ENCODE peak calls at places on chromosome 3, in four cellular contexts. N, A, P and B are unnamed samples.

GRCh38 chr3:129723558-129724324 is 117.3 kb upstream of the PLXND1 start:
- DNase-seq in P (peak; percentile 74), N (peak; percentile 83), A (peak; percentile 95), B (peak; percentile 56)

GRCh38 chr3:121436641-121437040 is 109.1 kb downstream of the POLQ start:
- DNase-seq in N (no peak), P (no peak), A (no peak), B (no peak)

GRCh38 chr3:130759692-130760338 is 13.2 kb upstream of the PIK3R4 start:
- DNase-seq in N (peak; percentile 67), A (peak; percentile 79), P (peak; percentile 73), B (peak; percentile 53)

GRCh38 chr3:29241855-29242254 is 39.0 kb upstream of the RBMS3 start:
- DNase-seq in A (no peak), P (no peak), N (no peak), B (no peak)

GRCh38 chr3:184379375-184380209 is at the start of gene CHRD:
- DNase-seq in A (no peak), P (no peak), N (no peak), B (peak; percentile 85)

GRCh38 chr3:137767146-137768020 is 3.3 kb downstream of the SOX14 start:
- DNase-seq in A (no peak), N (no peak), P (no peak), B (no peak)

GRCh38 chr3:4321732-4322131 is 18.6 kb downstream of the SETMAR start:
- DNase-seq in N (no peak), P (no peak), A (no peak), B (no peak)

GRCh38 chr3:42660898-42661297 is 7.4 kb downstream of the ZBTB47 start:
- DNase-seq in P (peak; percentile 80), A (no peak), N (no peak), B (peak; percentile 79)

GRCh38 chr3:24305795-24306467 is 188.7 kb downstream of the THRB start:
- DNase-seq in A (peak; percentile 39), N (no peak), P (no peak), B (no peak)

GRCh38 chr3:190864002-190864401 is 1.5 kb upstream of the GMNC start:
- DNase-seq in N (no peak), P (no peak), A (no peak), B (no peak)

GRCh38 chr3:106913966-106914365 is 463.3 kb upstream of the CCDC54 start:
- DNase-seq in P (peak; percentile 39), N (no peak), A (no peak), B (no peak)

GRCh38 chr3:61094608-61095007 is 156.6 kb downstream of the FHIT start:
- DNase-seq in P (no peak), A (no peak), N (no peak), B (no peak)

GRCh38 chr3:121661376-121661775 is 673 bp upstream of the HCLS1 start:
- DNase-seq in P (no peak), N (no peak), A (no peak), B (no peak)

GRCh38 chr3:122681294-122682015 is 816 bp downstream of the PARP14 start:
- DNase-seq in P (no peak), N (no peak), A (peak; percentile 5), B (peak; percentile 49)

GRCh38 chr3:142263126-142263525 is 37.7 kb upstream of the GK5 start:
- DNase-seq in A (no peak), P (no peak), N (no peak), B (no peak)

GRCh38 chr3:40584625-40585189 is 59.9 kb downstream of the ZNF621 start:
- DNase-seq in P (peak; percentile 93), A (peak; percentile 85), N (peak; percentile 91), B (peak; percentile 97)

GRCh38 chr3:141454906-141455602 is 31.8 kb upstream of the RASA2 start:
- DNase-seq in A (peak; percentile 89), P (no peak), N (no peak), B (no peak)

GRCh38 chr3:64299206-64299605 is 73.9 kb upstream of the PRICKLE2 start:
- DNase-seq in A (peak; percentile 27), P (no peak), N (no peak), B (no peak)

GRCh38 chr3:116734243-116734642 is 24.7 kb downstream of the TUSC7 start:
- DNase-seq in N (no peak), P (no peak), A (no peak), B (no peak)

GRCh38 chr3:183980408-183980807 is 37.3 kb downstream of the ABCC5 start:
- DNase-seq in A (peak; percentile 13), N (no peak), P (no peak), B (no peak)

GRCh38 chr3:126517291-126517951 is at the start of gene UROC1:
- DNase-seq in N (no peak), A (no peak), P (no peak), B (peak; percentile 41)

GRCh38 chr3:71629289-71630252 is 46.0 kb upstream of the FOXP1 start:
- DNase-seq in P (peak; percentile 25), A (no peak), N (peak; percentile 59), B (peak; percentile 48)

GRCh38 chr3:157442729-157443128 is 6.1 kb downstream of the PTX3 start:
- DNase-seq in P (no peak), A (peak; percentile 89), N (peak; percentile 61), B (peak; percentile 51)

GRCh38 chr3:112390783-112391641 is 58.1 kb downstream of the CD200 start:
- DNase-seq in A (peak; percentile 99), N (no peak), P (peak; percentile 46), B (no peak)

GRCh38 chr3:171376125-171376947 is 83.9 kb downstream of the TNIK start:
- DNase-seq in P (no peak), N (no peak), A (peak; percentile 84), B (no peak)

GRCh38 chr3:101902041-101902440 is 52.7 kb downstream of the NFKBIZ start:
- DNase-seq in A (peak; percentile 96), P (no peak), N (no peak), B (no peak)

GRCh38 chr3:50028336-50028735 is 60.4 kb upstream of the RBM5 start:
- DNase-seq in P (no peak), A (peak; percentile 50), N (peak; percentile 1), B (no peak)

GRCh38 chr3:196868297-196868661 is 559 bp downstream of the SENP5 start:
- DNase-seq in A (peak; percentile 34), N (no peak), P (peak; percentile 26), B (no peak)

GRCh38 chr3:179882322-179882721 is 154.4 kb downstream of the PEX5L start:
- DNase-seq in N (no peak), A (no peak), P (no peak), B (no peak)

GRCh38 chr3:59502806-59503205 is 453.0 kb upstream of the CFAP20DC start:
- DNase-seq in N (no peak), P (no peak), A (peak; percentile 47), B (no peak)

GRCh38 chr3:42830437-42831320 is 21.4 kb downstream of the ACKR2 start:
- DNase-seq in N (no peak), P (no peak), A (peak; percentile 32), B (no peak)

GRCh38 chr3:14476583-14477265 is 63.4 kb downstream of the GRIP2 start:
- DNase-seq in N (no peak), P (no peak), A (no peak), B (no peak)

GRCh38 chr3:61667417-61668213 is 106.2 kb downstream of the PTPRG start:
- DNase-seq in P (no peak), A (peak; percentile 41), N (no peak), B (no peak)

GRCh38 chr3:171228228-171228627 is 201.7 kb upstream of the SLC2A2 start:
- DNase-seq in P (no peak), N (no peak), A (no peak), B (no peak)

DNA sequence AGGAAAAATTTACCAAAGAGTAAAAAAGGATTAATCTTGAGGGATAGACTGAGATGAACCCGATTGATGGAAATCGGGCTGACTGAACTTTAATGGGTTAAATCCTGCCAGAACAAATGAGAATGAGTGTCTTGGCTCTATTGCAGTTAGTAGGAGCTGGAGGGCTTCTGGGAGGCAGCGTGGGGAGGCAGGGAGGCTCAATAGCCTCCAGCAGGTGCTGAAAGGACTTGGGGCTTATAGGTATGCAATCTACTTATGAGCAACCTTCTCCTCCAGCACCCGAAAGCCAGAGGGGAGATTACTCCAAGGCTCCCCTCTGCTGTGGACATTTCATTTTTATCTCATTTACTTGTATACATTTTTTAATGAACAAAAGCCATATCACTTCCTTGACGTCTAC is 1.0 kb upstream of the CRYBG3 start:
- DNase-seq in P (no peak), A (no peak), N (no peak), B (no peak)
- H3K4me3 ChIP-seq in P (peak overlapping the region; percentile 92), A (no peak overlapping the region), N (no peak overlapping the region), B (peak overlapping the region; percentile 80)

GRCh38 chr3:84967767-84968581 is 9.2 kb downstream of the CADM2 start:
- DNase-seq in P (no peak), A (no peak), N (no peak), B (no peak)
- H3K4me3 ChIP-seq in P (no peak overlapping the region), A (no peak overlapping the region), N (no peak overlapping the region), B (no peak overlapping the region)

GRCh38 chr3:9689757-9690156 is 13.9 kb upstream of the CPNE9 start:
- DNase-seq in A (no peak), P (no peak), N (no peak), B (no peak)
- H3K4me3 ChIP-seq in A (no peak overlapping the region), P (no peak overlapping the region), N (no peak overlapping the region), B (no peak overlapping the region)

DNA sequence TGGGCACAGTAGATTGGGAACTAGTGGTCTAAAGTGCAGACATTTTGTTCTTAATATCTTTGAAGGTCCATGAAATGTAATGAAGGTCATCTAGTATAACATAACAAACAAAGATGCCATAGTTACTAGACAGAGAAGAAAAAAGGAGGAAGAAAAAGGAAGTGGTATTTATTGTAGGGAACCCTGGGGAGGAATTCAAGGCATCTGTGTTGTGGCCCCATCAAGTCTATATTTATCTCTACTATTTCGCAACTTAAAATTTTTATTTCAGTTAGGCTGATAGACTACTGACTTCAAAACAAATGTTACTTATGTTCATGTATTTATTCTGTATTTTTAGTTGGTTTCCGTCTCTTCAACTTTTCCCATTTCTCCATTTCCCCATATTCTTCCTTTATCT is 48.9 kb upstream of the ZDHHC23 start:
- DNase-seq in N (no peak), P (no peak), A (peak; percentile 71), B (no peak)
- H3K4me3 ChIP-seq in N (no peak overlapping the region), P (no peak overlapping the region), A (no peak overlapping the region), B (no peak overlapping the region)

GRCh38 chr3:52670621-52671521 is 14.8 kb downstream of the PBRM1 start:
- DNase-seq in P (peak; percentile 55), N (peak; percentile 61), A (peak; percentile 100), B (no peak)

GRCh38 chr3:52671676-52672075 is 14.0 kb downstream of the PBRM1 start:
- DNase-seq in P (no peak), A (no peak), N (no peak), B (no peak)
- H3K4me3 ChIP-seq in P (no peak overlapping the region), A (no peak overlapping the region), N (no peak overlapping the region), B (no peak overlapping the region)

DNA sequence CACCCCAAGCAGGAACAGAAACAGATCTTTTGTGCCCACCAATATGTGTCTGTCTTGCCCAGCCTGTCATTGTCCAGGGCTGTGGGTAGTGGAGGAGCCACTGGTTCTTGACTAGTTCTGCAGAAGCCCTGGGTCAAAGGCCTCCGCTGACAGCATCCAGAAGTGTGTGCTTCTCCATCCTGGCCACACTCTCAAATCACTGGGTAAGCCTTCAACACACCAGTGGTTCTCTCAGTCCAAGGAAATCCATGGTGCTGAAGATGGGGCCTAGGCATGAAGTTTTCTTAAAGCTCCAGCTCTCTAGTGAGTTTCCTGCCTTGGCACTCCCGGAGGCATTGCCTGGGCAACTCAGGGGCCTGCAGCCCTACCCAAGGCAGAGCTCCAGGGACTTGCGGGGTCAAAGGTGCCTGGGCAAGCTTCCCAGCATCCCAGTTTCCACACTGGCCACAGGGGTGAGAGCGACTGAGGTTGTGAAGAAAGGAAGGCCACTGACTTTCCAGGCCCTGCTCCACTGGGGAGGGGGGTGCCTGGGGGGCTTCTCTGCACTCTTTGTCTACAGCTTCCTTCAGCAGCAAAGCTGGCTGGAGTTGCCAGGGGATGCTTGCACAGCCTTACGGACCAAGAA is 37.9 kb upstream of the RPL32 start:
- DNase-seq in P (no peak), A (no peak), N (no peak), B (no peak)
- H3K4me3 ChIP-seq in P (no peak overlapping the region), A (no peak overlapping the region), N (no peak overlapping the region), B (no peak overlapping the region)

GRCh38 chr3:6644070-6644929 is 216.6 kb upstream of the GRM7 start:
- DNase-seq in P (no peak), N (no peak), A (no peak), B (peak; percentile 28)
- H3K4me3 ChIP-seq in P (no peak overlapping the region), N (no peak overlapping the region), A (no peak overlapping the region), B (no peak overlapping the region)